ENCODE peak calls at places on chromosomes 13 and 19, in four cellular contexts. One of them, this sample, is unnamed.

GRCh38 chr13:29756506-29756905 is 93.9 kb downstream of the UBL3 start:
- DNase-seq in KG1: no peak
- DNase-seq in head of caudate nucleus: no peak
- DNase-seq in AG08396: no peak
- DNase-seq in this sample: peak

GRCh38 chr19:56393119-56394012 is at the start of gene ZNF582:
- DNase-seq in AG08396: peak
- DNase-seq in KG1: peak
- DNase-seq in head of caudate nucleus: peak
- DNase-seq in this sample: peak

GRCh38 chr19:46218160-46218559 is 11.4 kb upstream of the IGFL1 start:
- DNase-seq in KG1: no peak
- DNase-seq in head of caudate nucleus: no peak
- DNase-seq in AG08396: no peak
- DNase-seq in this sample: no peak

GRCh38 chr13:40210865-40211585 is 455.4 kb downstream of the FOXO1 start:
- DNase-seq in KG1: no peak
- DNase-seq in AG08396: no peak
- DNase-seq in head of caudate nucleus: no peak
- DNase-seq in this sample: no peak

GRCh38 chr19:10544242-10544752 is 593 bp downstream of the ATG4D start:
- DNase-seq in KG1: no peak
- DNase-seq in head of caudate nucleus: no peak
- DNase-seq in AG08396: peak
- DNase-seq in this sample: peak

GRCh38 chr19:7544626-7545025 is 9.1 kb downstream of the PNPLA6 start:
- DNase-seq in AG08396: no peak
- DNase-seq in KG1: peak
- DNase-seq in head of caudate nucleus: no peak
- DNase-seq in this sample: no peak

GRCh38 chr19:39402417-39403297 is 4.0 kb upstream of the ZFP36 start:
- DNase-seq in head of caudate nucleus: peak
- DNase-seq in AG08396: peak
- DNase-seq in KG1: peak
- DNase-seq in this sample: peak

GRCh38 chr19:41563847-41564514 is 12.0 kb upstream of the CEACAM21 start:
- DNase-seq in head of caudate nucleus: no peak
- DNase-seq in KG1: no peak
- DNase-seq in AG08396: no peak
- DNase-seq in this sample: no peak

GRCh38 chr13:59514316-59514715 is 649.4 kb downstream of the DIAPH3 start:
- DNase-seq in head of caudate nucleus: no peak
- DNase-seq in AG08396: no peak
- DNase-seq in KG1: no peak
- DNase-seq in this sample: no peak

GRCh38 chr13:39684531-39685137 is 29.2 kb downstream of the COG6 start:
- DNase-seq in head of caudate nucleus: no peak
- DNase-seq in KG1: no peak
- DNase-seq in AG08396: no peak
- DNase-seq in this sample: no peak

GRCh38 chr19:29687897-29688728 is 22.9 kb downstream of the PLEKHF1 start:
- DNase-seq in head of caudate nucleus: no peak
- DNase-seq in KG1: no peak
- DNase-seq in AG08396: no peak
- DNase-seq in this sample: peak

GRCh38 chr13:52862358-52863206 is 14.1 kb upstream of the PCDH8 start:
- DNase-seq in head of caudate nucleus: peak
- DNase-seq in AG08396: no peak
- DNase-seq in KG1: no peak
- DNase-seq in this sample: peak

GRCh38 chr19:43305642-43306041 is 36.3 kb upstream of the PSG9 start:
- DNase-seq in KG1: no peak
- DNase-seq in AG08396: no peak
- DNase-seq in head of caudate nucleus: no peak
- DNase-seq in this sample: no peak

GRCh38 chr13:29598321-29598720 is 2.8 kb upstream of the SLC7A1 start:
- DNase-seq in AG08396: no peak
- DNase-seq in KG1: no peak
- DNase-seq in head of caudate nucleus: no peak
- DNase-seq in this sample: no peak

GRCh38 chr13:20193142-20193923 is 595 bp upstream of the GJB2 start:
- DNase-seq in AG08396: no peak
- DNase-seq in KG1: peak
- DNase-seq in head of caudate nucleus: no peak
- DNase-seq in this sample: no peak

GRCh38 chr13:113776231-113777125 is 17.5 kb downstream of the TMEM255B start:
- DNase-seq in KG1: no peak
- DNase-seq in AG08396: no peak
- DNase-seq in head of caudate nucleus: no peak
- DNase-seq in this sample: no peak

GRCh38 chr19:13621413-13621812 is 115.1 kb upstream of the CACNA1A start:
- DNase-seq in head of caudate nucleus: no peak
- DNase-seq in AG08396: peak
- DNase-seq in KG1: no peak
- DNase-seq in this sample: peak

GRCh38 chr13:35953537-35954206 is 177.5 kb downstream of the DCLK1 start:
- DNase-seq in KG1: no peak
- DNase-seq in head of caudate nucleus: peak
- DNase-seq in AG08396: peak
- DNase-seq in this sample: peak

GRCh38 chr13:43157796-43158195 is 134.4 kb downstream of the DNAJC15 start:
- DNase-seq in head of caudate nucleus: no peak
- DNase-seq in KG1: no peak
- DNase-seq in AG08396: no peak
- DNase-seq in this sample: no peak

GRCh38 chr13:23695711-23696512 is 125.7 kb downstream of the TNFRSF19 start:
- DNase-seq in AG08396: no peak
- DNase-seq in head of caudate nucleus: no peak
- DNase-seq in KG1: no peak
- DNase-seq in this sample: no peak

GRCh38 chr19:8401981-8402411 is 11.1 kb upstream of the MARCHF2 start:
- DNase-seq in KG1: no peak
- DNase-seq in AG08396: no peak
- DNase-seq in head of caudate nucleus: no peak
- DNase-seq in this sample: no peak